ENCODE peak calls at places on chromosomes 5 and 9, in five cellular contexts. One of them, this sample, is unnamed. For H3K4me1, the result is how much of the 10 kb centered on the place peaks cover.

GRCh38 chr5:60287174-60287771 is 393.7 kb upstream of the PDE4D start:
- DNase-seq in endothelial cell of umbilical vein: peak
- DNase-seq in endodermal cell: peak
- DNase-seq in tibial artery: no peak
- DNase-seq in aorta: peak
- DNase-seq in this sample: peak

GRCh38 chr9:108562176-108562575 is 293.6 kb downstream of the ACTL7B start:
- DNase-seq in endodermal cell: no peak
- DNase-seq in tibial artery: no peak
- DNase-seq in endothelial cell of umbilical vein: no peak
- DNase-seq in aorta: no peak
- DNase-seq in this sample: no peak

GRCh38 chr9:70563437-70564204 is 149.2 kb upstream of the KLF9 start:
- DNase-seq in endothelial cell of umbilical vein: no peak
- DNase-seq in endodermal cell: no peak
- DNase-seq in aorta: peak
- DNase-seq in tibial artery: no peak
- DNase-seq in this sample: peak

GRCh38 chr5:505946-506555 is 18.2 kb downstream of the SLC9A3 start:
- DNase-seq in endodermal cell: no peak
- DNase-seq in aorta: no peak
- DNase-seq in endothelial cell of umbilical vein: no peak
- DNase-seq in tibial artery: no peak
- DNase-seq in this sample: no peak

GRCh38 chr9:16213781-16214515 is 656.5 kb downstream of the BNC2 start:
- DNase-seq in endothelial cell of umbilical vein: peak
- DNase-seq in tibial artery: peak
- DNase-seq in endodermal cell: no peak
- DNase-seq in aorta: peak
- DNase-seq in this sample: peak

GRCh38 chr5:168795943-168796342 is 216.8 kb upstream of the PANK3 start:
- DNase-seq in endothelial cell of umbilical vein: no peak
- DNase-seq in aorta: no peak
- DNase-seq in tibial artery: no peak
- DNase-seq in endodermal cell: no peak
- DNase-seq in this sample: no peak

GRCh38 chr5:41843456-41844112 is 26.6 kb downstream of the OXCT1 start:
- DNase-seq in aorta: no peak
- DNase-seq in endodermal cell: no peak
- DNase-seq in tibial artery: no peak
- DNase-seq in endothelial cell of umbilical vein: peak
- DNase-seq in this sample: peak

GRCh38 chr5:119357309-119357708 is 1.5 kb downstream of the TNFAIP8 start:
- DNase-seq in endodermal cell: no peak
- DNase-seq in endothelial cell of umbilical vein: no peak
- DNase-seq in aorta: no peak
- DNase-seq in tibial artery: no peak
- DNase-seq in this sample: no peak

GRCh38 chr9:34254141-34254913 is 74.7 kb downstream of the KIF24 start:
- DNase-seq in endothelial cell of umbilical vein: no peak
- DNase-seq in endodermal cell: no peak
- DNase-seq in tibial artery: no peak
- DNase-seq in aorta: peak
- DNase-seq in this sample: peak

GRCh38 chr5:40689442-40689841 is 9.7 kb downstream of the PTGER4 start:
- DNase-seq in aorta: no peak
- DNase-seq in endodermal cell: no peak
- DNase-seq in endothelial cell of umbilical vein: peak
- DNase-seq in tibial artery: no peak
- DNase-seq in this sample: peak

GRCh38 chr5:93532370-93532769 is 48.6 kb downstream of the NR2F1-AS1 start:
- DNase-seq in endodermal cell: no peak
- DNase-seq in endothelial cell of umbilical vein: peak
- DNase-seq in aorta: peak
- DNase-seq in tibial artery: peak
- DNase-seq in this sample: peak

GRCh38 chr9:33782395-33783152 is 12.8 kb upstream of the PRSS3 start:
- DNase-seq in tibial artery: no peak
- DNase-seq in aorta: no peak
- DNase-seq in endothelial cell of umbilical vein: peak
- DNase-seq in endodermal cell: no peak
- DNase-seq in this sample: peak

DNA sequence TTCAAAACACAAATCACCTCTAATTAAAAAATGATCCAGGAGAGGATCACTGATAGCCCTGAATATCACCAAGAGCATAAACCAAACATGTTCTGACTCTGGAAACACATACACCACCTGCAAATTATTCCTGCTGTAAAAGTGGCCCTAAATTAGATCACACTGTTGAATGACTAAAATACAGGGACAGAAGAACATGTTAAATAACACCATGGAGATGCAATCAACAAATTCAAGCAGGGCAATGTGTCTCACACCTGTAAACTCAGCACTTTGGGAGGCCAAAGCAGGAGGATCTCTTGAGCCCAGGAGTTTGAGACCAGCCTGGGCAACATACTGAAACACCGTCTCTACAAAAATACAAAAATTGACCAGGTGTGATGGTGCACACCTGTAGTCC is 18.2 kb upstream of the SPOUT1 start:
- DNase-seq in endothelial cell of umbilical vein: no peak
- DNase-seq in endodermal cell: no peak
- DNase-seq in tibial artery: no peak
- DNase-seq in aorta: no peak
- DNase-seq in this sample: no peak
- H3K4me1 ChIP-seq in endothelial cell of umbilical vein: under half
- H3K4me1 ChIP-seq in endodermal cell: under half
- H3K4me1 ChIP-seq in tibial artery: under half
- H3K4me1 ChIP-seq in aorta: under half
- H3K4me1 ChIP-seq in this sample: under half

GRCh38 chr9:10274156-10274555 is 338.6 kb downstream of the PTPRD start:
- DNase-seq in endothelial cell of umbilical vein: peak
- DNase-seq in endodermal cell: no peak
- DNase-seq in aorta: no peak
- DNase-seq in tibial artery: no peak
- DNase-seq in this sample: no peak
- H3K4me3 ChIP-seq in endothelial cell of umbilical vein: no peak
- H3K4me3 ChIP-seq in endodermal cell: no peak
- H3K4me3 ChIP-seq in aorta: no peak
- H3K4me3 ChIP-seq in tibial artery: no peak
- H3K4me3 ChIP-seq in this sample: no peak

GRCh38 chr5:39209924-39210323 is 9.4 kb downstream of the FYB1 start:
- DNase-seq in aorta: peak
- DNase-seq in tibial artery: no peak
- DNase-seq in endodermal cell: peak
- DNase-seq in endothelial cell of umbilical vein: no peak
- DNase-seq in this sample: no peak
- H3K4me1 ChIP-seq in aorta: under half
- H3K4me1 ChIP-seq in tibial artery: under half
- H3K4me1 ChIP-seq in endodermal cell: under half
- H3K4me1 ChIP-seq in endothelial cell of umbilical vein: under half
- H3K4me1 ChIP-seq in this sample: under half

GRCh38 chr9:86795861-86796497 is 151.3 kb downstream of the GAS1 start:
- DNase-seq in endothelial cell of umbilical vein: no peak
- DNase-seq in endodermal cell: peak
- DNase-seq in tibial artery: peak
- DNase-seq in aorta: peak
- DNase-seq in this sample: peak
- H3K4me3 ChIP-seq in endothelial cell of umbilical vein: no peak
- H3K4me3 ChIP-seq in endodermal cell: no peak
- H3K4me3 ChIP-seq in tibial artery: no peak
- H3K4me3 ChIP-seq in aorta: no peak
- H3K4me3 ChIP-seq in this sample: no peak